ENCODE peak calls at places on chromosomes 16 and 17, in seven cellular contexts. One of them, this sample, is unnamed.

GRCh38 chr17:82297280-82297803 is 20.1 kb downstream of the CD7 start:
- DNase-seq in stimulated activated CD8-positive, alpha-beta memory T cell treated with anti-CD3 and anti-CD28 coated beads, Interleukin-12 subunit alpha, Interleukin-12 subunit beta, amount 100 ng/mL, for 1 hour: peak
- DNase-seq in effector memory CD8-positive, alpha-beta T cell: peak
- DNase-seq in sigmoid colon: peak
- DNase-seq in stimulated activated CD4-positive, alpha-beta T cell treated with anti-CD3 and anti-CD28 coated beads, Interleukin-12 subunit alpha, Interleukin-12 subunit beta, amount 100 ng/mL, for 24 hours: peak
- DNase-seq in amniotic stem cell: peak
- DNase-seq in A172: peak
- DNase-seq in this sample: peak

GRCh38 chr16:73021866-73022495 is 25.9 kb downstream of the ZFHX3 start:
- DNase-seq in stimulated activated CD8-positive, alpha-beta memory T cell treated with anti-CD3 and anti-CD28 coated beads, Interleukin-12 subunit alpha, Interleukin-12 subunit beta, amount 100 ng/mL, for 1 hour: no peak
- DNase-seq in effector memory CD8-positive, alpha-beta T cell: no peak
- DNase-seq in sigmoid colon: peak
- DNase-seq in stimulated activated CD4-positive, alpha-beta T cell treated with anti-CD3 and anti-CD28 coated beads, Interleukin-12 subunit alpha, Interleukin-12 subunit beta, amount 100 ng/mL, for 24 hours: no peak
- DNase-seq in amniotic stem cell: no peak
- DNase-seq in A172: no peak
- DNase-seq in this sample: no peak

GRCh38 chr17:64355536-64356303 is 34.9 kb downstream of the PECAM1 start:
- DNase-seq in stimulated activated CD8-positive, alpha-beta memory T cell treated with anti-CD3 and anti-CD28 coated beads, Interleukin-12 subunit alpha, Interleukin-12 subunit beta, amount 100 ng/mL, for 1 hour: no peak
- DNase-seq in effector memory CD8-positive, alpha-beta T cell: no peak
- DNase-seq in sigmoid colon: no peak
- DNase-seq in stimulated activated CD4-positive, alpha-beta T cell treated with anti-CD3 and anti-CD28 coated beads, Interleukin-12 subunit alpha, Interleukin-12 subunit beta, amount 100 ng/mL, for 24 hours: no peak
- DNase-seq in amniotic stem cell: no peak
- DNase-seq in A172: peak
- DNase-seq in this sample: peak

GRCh38 chr17:40063915-40064531 is 1.3 kb downstream of the THRA start:
- DNase-seq in stimulated activated CD8-positive, alpha-beta memory T cell treated with anti-CD3 and anti-CD28 coated beads, Interleukin-12 subunit alpha, Interleukin-12 subunit beta, amount 100 ng/mL, for 1 hour: no peak
- DNase-seq in effector memory CD8-positive, alpha-beta T cell: no peak
- DNase-seq in sigmoid colon: no peak
- DNase-seq in stimulated activated CD4-positive, alpha-beta T cell treated with anti-CD3 and anti-CD28 coated beads, Interleukin-12 subunit alpha, Interleukin-12 subunit beta, amount 100 ng/mL, for 24 hours: no peak
- DNase-seq in amniotic stem cell: no peak
- DNase-seq in A172: no peak
- DNase-seq in this sample: no peak

GRCh38 chr16:70573451-70574121 is 50.0 kb downstream of the SF3B3 start:
- DNase-seq in stimulated activated CD8-positive, alpha-beta memory T cell treated with anti-CD3 and anti-CD28 coated beads, Interleukin-12 subunit alpha, Interleukin-12 subunit beta, amount 100 ng/mL, for 1 hour: no peak
- DNase-seq in effector memory CD8-positive, alpha-beta T cell: no peak
- DNase-seq in sigmoid colon: peak
- DNase-seq in stimulated activated CD4-positive, alpha-beta T cell treated with anti-CD3 and anti-CD28 coated beads, Interleukin-12 subunit alpha, Interleukin-12 subunit beta, amount 100 ng/mL, for 24 hours: no peak
- DNase-seq in amniotic stem cell: no peak
- DNase-seq in A172: peak
- DNase-seq in this sample: peak

GRCh38 chr16:67562526-67562917 is at the start of gene CTCF:
- DNase-seq in stimulated activated CD8-positive, alpha-beta memory T cell treated with anti-CD3 and anti-CD28 coated beads, Interleukin-12 subunit alpha, Interleukin-12 subunit beta, amount 100 ng/mL, for 1 hour: peak
- DNase-seq in effector memory CD8-positive, alpha-beta T cell: no peak
- DNase-seq in sigmoid colon: peak
- DNase-seq in stimulated activated CD4-positive, alpha-beta T cell treated with anti-CD3 and anti-CD28 coated beads, Interleukin-12 subunit alpha, Interleukin-12 subunit beta, amount 100 ng/mL, for 24 hours: peak
- DNase-seq in amniotic stem cell: peak
- DNase-seq in A172: peak
- DNase-seq in this sample: no peak

GRCh38 chr17:40551091-40551873 is 14.0 kb downstream of the CCR7 start:
- DNase-seq in stimulated activated CD8-positive, alpha-beta memory T cell treated with anti-CD3 and anti-CD28 coated beads, Interleukin-12 subunit alpha, Interleukin-12 subunit beta, amount 100 ng/mL, for 1 hour: no peak
- DNase-seq in effector memory CD8-positive, alpha-beta T cell: no peak
- DNase-seq in sigmoid colon: peak
- DNase-seq in stimulated activated CD4-positive, alpha-beta T cell treated with anti-CD3 and anti-CD28 coated beads, Interleukin-12 subunit alpha, Interleukin-12 subunit beta, amount 100 ng/mL, for 24 hours: no peak
- DNase-seq in amniotic stem cell: peak
- DNase-seq in A172: no peak
- DNase-seq in this sample: peak

GRCh38 chr17:1847191-1847590 is 17.4 kb downstream of the RPA1 start:
- DNase-seq in stimulated activated CD8-positive, alpha-beta memory T cell treated with anti-CD3 and anti-CD28 coated beads, Interleukin-12 subunit alpha, Interleukin-12 subunit beta, amount 100 ng/mL, for 1 hour: no peak
- DNase-seq in effector memory CD8-positive, alpha-beta T cell: no peak
- DNase-seq in sigmoid colon: no peak
- DNase-seq in stimulated activated CD4-positive, alpha-beta T cell treated with anti-CD3 and anti-CD28 coated beads, Interleukin-12 subunit alpha, Interleukin-12 subunit beta, amount 100 ng/mL, for 24 hours: no peak
- DNase-seq in amniotic stem cell: no peak
- DNase-seq in A172: no peak
- DNase-seq in this sample: no peak

GRCh38 chr17:51653902-51654301 is 393.6 kb downstream of the UTP18 start:
- DNase-seq in stimulated activated CD8-positive, alpha-beta memory T cell treated with anti-CD3 and anti-CD28 coated beads, Interleukin-12 subunit alpha, Interleukin-12 subunit beta, amount 100 ng/mL, for 1 hour: no peak
- DNase-seq in effector memory CD8-positive, alpha-beta T cell: no peak
- DNase-seq in sigmoid colon: no peak
- DNase-seq in stimulated activated CD4-positive, alpha-beta T cell treated with anti-CD3 and anti-CD28 coated beads, Interleukin-12 subunit alpha, Interleukin-12 subunit beta, amount 100 ng/mL, for 24 hours: no peak
- DNase-seq in amniotic stem cell: no peak
- DNase-seq in A172: no peak
- DNase-seq in this sample: no peak

GRCh38 chr16:73071131-73071940 is 23.4 kb upstream of the ZFHX3 start:
- DNase-seq in stimulated activated CD8-positive, alpha-beta memory T cell treated with anti-CD3 and anti-CD28 coated beads, Interleukin-12 subunit alpha, Interleukin-12 subunit beta, amount 100 ng/mL, for 1 hour: no peak
- DNase-seq in effector memory CD8-positive, alpha-beta T cell: no peak
- DNase-seq in sigmoid colon: peak
- DNase-seq in stimulated activated CD4-positive, alpha-beta T cell treated with anti-CD3 and anti-CD28 coated beads, Interleukin-12 subunit alpha, Interleukin-12 subunit beta, amount 100 ng/mL, for 24 hours: no peak
- DNase-seq in amniotic stem cell: no peak
- DNase-seq in A172: peak
- DNase-seq in this sample: no peak

GRCh38 chr17:39485555-39485954 is 24.3 kb downstream of the CDK12 start:
- DNase-seq in stimulated activated CD8-positive, alpha-beta memory T cell treated with anti-CD3 and anti-CD28 coated beads, Interleukin-12 subunit alpha, Interleukin-12 subunit beta, amount 100 ng/mL, for 1 hour: no peak
- DNase-seq in effector memory CD8-positive, alpha-beta T cell: no peak
- DNase-seq in sigmoid colon: no peak
- DNase-seq in stimulated activated CD4-positive, alpha-beta T cell treated with anti-CD3 and anti-CD28 coated beads, Interleukin-12 subunit alpha, Interleukin-12 subunit beta, amount 100 ng/mL, for 24 hours: no peak
- DNase-seq in amniotic stem cell: peak
- DNase-seq in A172: peak
- DNase-seq in this sample: peak

GRCh38 chr17:43713494-43714162 is 45.0 kb downstream of the SOST start:
- DNase-seq in stimulated activated CD8-positive, alpha-beta memory T cell treated with anti-CD3 and anti-CD28 coated beads, Interleukin-12 subunit alpha, Interleukin-12 subunit beta, amount 100 ng/mL, for 1 hour: no peak
- DNase-seq in effector memory CD8-positive, alpha-beta T cell: no peak
- DNase-seq in sigmoid colon: no peak
- DNase-seq in stimulated activated CD4-positive, alpha-beta T cell treated with anti-CD3 and anti-CD28 coated beads, Interleukin-12 subunit alpha, Interleukin-12 subunit beta, amount 100 ng/mL, for 24 hours: no peak
- DNase-seq in amniotic stem cell: no peak
- DNase-seq in A172: no peak
- DNase-seq in this sample: no peak

This sample was measured in skeletal muscle cell.